ENCODE peak calls at places on chromosomes 1 and 21, in eight cellular contexts. Y is activated naive CD8-positive, alpha-beta T cell treated with anti-CD3 and anti-CD28 coated beads, Interleukin-2, amount 50 U/mL, for 24 hours; B is C1 segment of cervical spinal cord; W is NCI-H1694 treated with DMSO at 0.1 percent for 48 hours; H is effector memory CD4-positive, alpha-beta T cell; Z is AG09319; Q is AG08395; A is NCI-H510A treated with DMSO at 0.1 percent for 48 hours. T is an unnamed sample.

GRCh38 chr1:235739124-235739523 is 89.5 kb upstream of the GNG4 start:
- DNase-seq in A (peak; percentile 7), Q (peak; percentile 5), H (no peak), Y (no peak), B (no peak), W (peak; percentile 9), Z (no peak), T (peak; percentile 18)

GRCh38 chr1:42822833-42823392 is 5.7 kb upstream of the SVBP start:
- DNase-seq in W (no peak), Q (peak; percentile 24), H (no peak), Z (peak; percentile 38), Y (no peak), B (no peak), A (no peak), T (peak; percentile 30)

GRCh38 chr1:236829085-236829484 is 34.0 kb downstream of the MTR start:
- DNase-seq in A (no peak), W (no peak), Q (no peak), Y (no peak), Z (no peak), B (no peak), H (no peak), T (no peak)

GRCh38 chr1:8026153-8026975 is at the start of gene ERRFI1:
- DNase-seq in Z (peak; percentile 90), W (peak; percentile 68), B (peak; percentile 89), H (peak; percentile 83), A (peak; percentile 99), Y (peak; percentile 91), Q (peak; percentile 96), T (peak; percentile 97)

GRCh38 chr21:43865471-43866181 is 603 bp downstream of the AGPAT3 start:
- DNase-seq in Q (peak; percentile 62), Z (peak; percentile 10), H (peak; percentile 13), A (no peak), B (no peak), W (no peak), Y (peak; percentile 59), T (peak; percentile 83)

GRCh38 chr1:69777933-69778332 is 210.2 kb downstream of the LRRC7 start:
- DNase-seq in H (no peak), B (no peak), Q (no peak), Y (no peak), Z (no peak), W (no peak), A (no peak), T (no peak)

GRCh38 chr1:67110352-67110751 is 24.4 kb downstream of the C1orf141 start:
- DNase-seq in Z (no peak), A (no peak), H (no peak), Y (no peak), W (no peak), Q (no peak), B (no peak), T (no peak)

GRCh38 chr1:101178688-101179491 is 57.9 kb upstream of the S1PR1 start:
- DNase-seq in A (no peak), W (no peak), B (no peak), Q (no peak), Z (no peak), H (no peak), Y (no peak), T (no peak)